ENCODE peak calls at places on chromosomes 11 and 22, in six cellular contexts. V is HFF-Myc; U is GM04503; J is GM23338; P is stimulated activated CD4-positive, alpha-beta T cell treated with anti-CD3 and anti-CD28 coated beads, TNF-alpha, amount 100 ng/mL, for 1 hour; W is pulmonary artery endothelial cell. C is an unnamed sample.

GRCh38 chr11:79013509-79013908 is 427.3 kb downstream of the TENM4 start:
- DNase-seq in V (no peak), U (no peak), J (no peak), P (no peak), W (no peak), C (no peak)

GRCh38 chr11:32151036-32151435 is 60.2 kb downstream of the RCN1 start:
- DNase-seq in V (no peak), U (no peak), J (no peak), P (no peak), W (no peak), C (no peak)

GRCh38 chr11:1812801-1813200 is 22.0 kb upstream of the SYT8 start:
- DNase-seq in V (no peak), U (no peak), J (no peak), P (no peak), W (no peak), C (no peak)

GRCh38 chr11:111978028-111978771 is 41.1 kb downstream of the DIXDC1 start:
- DNase-seq in V (peak), U (peak), J (peak), P (no peak), W (no peak), C (no peak)

GRCh38 chr11:89463381-89463780 is 27.8 kb downstream of the NOX4 start:
- DNase-seq in V (no peak), U (no peak), J (no peak), P (no peak), W (peak), C (no peak)

GRCh38 chr11:78921517-78921916 is 346.9 kb upstream of the NARS2 start:
- DNase-seq in V (no peak), U (no peak), J (no peak), P (no peak), W (no peak), C (no peak)

GRCh38 chr22:38824587-38824986 is 19.2 kb downstream of the NPTXR start:
- DNase-seq in V (peak), U (no peak), J (peak), P (no peak), W (peak), C (no peak)

GRCh38 chr22:17836977-17837742 is 62.9 kb upstream of the BID start:
- DNase-seq in V (no peak), U (no peak), J (peak), P (no peak), W (no peak), C (no peak)

GRCh38 chr22:23889620-23890019 is 4.6 kb upstream of the MIF start:
- DNase-seq in V (no peak), U (no peak), J (no peak), P (no peak), W (no peak), C (no peak)

GRCh38 chr11:21572210-21572609 is 620.7 kb upstream of the ANO5 start:
- DNase-seq in V (no peak), U (no peak), J (no peak), P (no peak), W (no peak), C (no peak)

GRCh38 chr22:40553014-40553579 is 83.4 kb downstream of the MRTFA start:
- DNase-seq in V (no peak), U (no peak), J (peak), P (no peak), W (no peak), C (no peak)

C was measured in activated T-helper 1 cell treated with anti-CD3 and anti-CD28 coated beads, Interleukin-2, amount 50 U/mL, for 16 hours.